ENCODE peak calls at places on chromosomes 13 and 19, in five cellular contexts. I is H9, F is SK-N-SH, H is neural progenitor cell, G is H1. N is an unnamed sample.

GRCh38 chr13:80235559-80236296 is 105.2 kb downstream of the SPRY2 start:
- DNase-seq in H (no peak), I (no peak), G (no peak), F (no peak), N (no peak)

GRCh38 chr13:48437381-48437780 is 24.5 kb upstream of the LPAR6 start:
- DNase-seq in F (no peak), G (no peak), I (no peak), H (no peak), N (no peak)

GRCh38 chr13:110509971-110510786 is 51.3 kb downstream of the RAB20 start:
- DNase-seq in H (no peak), F (no peak), G (no peak), I (no peak), N (no peak)

GRCh38 chr13:28423010-28423409 is 71.9 kb downstream of the FLT1 start:
- DNase-seq in I (no peak), G (no peak), H (no peak), F (no peak), N (no peak)

GRCh38 chr13:94249512-94249911 is 230.0 kb downstream of the DCT start:
- DNase-seq in F (no peak), G (no peak), I (no peak), H (peak), N (peak)

GRCh38 chr13:101749584-101749983 is 297.1 kb downstream of the ITGBL1 start:
- DNase-seq in H (no peak), I (no peak), F (no peak), G (no peak), N (no peak)

GRCh38 chr19:13077233-13077632 is 25.4 kb downstream of the LYL1 start:
- DNase-seq in H (no peak), F (peak), G (no peak), I (no peak), N (no peak)

GRCh38 chr13:20182231-20182846 is 10.4 kb downstream of the GJB2 start:
- DNase-seq in H (peak), I (peak), G (no peak), F (peak), N (peak)

GRCh38 chr19:17266026-17266425 is 1.2 kb upstream of the BABAM1 start:
- DNase-seq in I (no peak), G (no peak), F (no peak), H (no peak), N (no peak)

GRCh38 chr13:95644611-95645052 is at the start of gene DZIP1:
- DNase-seq in H (peak), F (peak), G (no peak), I (peak), N (peak)

GRCh38 chr13:47334173-47334572 is 437.3 kb upstream of the HTR2A start:
- DNase-seq in G (no peak), I (no peak), F (no peak), H (no peak), N (no peak)

GRCh38 chr13:99992912-99993311 is 11.3 kb downstream of the ZIC2 start:
- DNase-seq in I (no peak), F (no peak), G (no peak), H (no peak), N (no peak)

GRCh38 chr19:58338825-58339558 is 12.2 kb downstream of the ZSCAN22 start:
- DNase-seq in F (no peak), I (peak), H (peak), G (peak), N (peak)

GRCh38 chr19:32407004-32407992 is 1.7 kb downstream of the DPY19L3 start:
- DNase-seq in H (no peak), I (no peak), G (no peak), F (peak), N (peak)

GRCh38 chr19:36009220-36009619 is 607 bp upstream of the SYNE4 start:
- DNase-seq in I (peak), G (peak), F (peak), H (peak), N (peak)

GRCh38 chr19:14051980-14052379 is 9.9 kb downstream of the PALM3 start:
- DNase-seq in G (no peak), F (peak), H (no peak), I (no peak), N (no peak)

GRCh38 chr13:50626031-50626643 is 217.4 kb downstream of the DLEU7 start:
- DNase-seq in I (no peak), F (no peak), H (no peak), G (no peak), N (no peak)

GRCh38 chr13:60332682-60333081 is 64.3 kb upstream of the TDRD3 start:
- DNase-seq in F (no peak), G (no peak), H (no peak), I (no peak), N (no peak)

DNA sequence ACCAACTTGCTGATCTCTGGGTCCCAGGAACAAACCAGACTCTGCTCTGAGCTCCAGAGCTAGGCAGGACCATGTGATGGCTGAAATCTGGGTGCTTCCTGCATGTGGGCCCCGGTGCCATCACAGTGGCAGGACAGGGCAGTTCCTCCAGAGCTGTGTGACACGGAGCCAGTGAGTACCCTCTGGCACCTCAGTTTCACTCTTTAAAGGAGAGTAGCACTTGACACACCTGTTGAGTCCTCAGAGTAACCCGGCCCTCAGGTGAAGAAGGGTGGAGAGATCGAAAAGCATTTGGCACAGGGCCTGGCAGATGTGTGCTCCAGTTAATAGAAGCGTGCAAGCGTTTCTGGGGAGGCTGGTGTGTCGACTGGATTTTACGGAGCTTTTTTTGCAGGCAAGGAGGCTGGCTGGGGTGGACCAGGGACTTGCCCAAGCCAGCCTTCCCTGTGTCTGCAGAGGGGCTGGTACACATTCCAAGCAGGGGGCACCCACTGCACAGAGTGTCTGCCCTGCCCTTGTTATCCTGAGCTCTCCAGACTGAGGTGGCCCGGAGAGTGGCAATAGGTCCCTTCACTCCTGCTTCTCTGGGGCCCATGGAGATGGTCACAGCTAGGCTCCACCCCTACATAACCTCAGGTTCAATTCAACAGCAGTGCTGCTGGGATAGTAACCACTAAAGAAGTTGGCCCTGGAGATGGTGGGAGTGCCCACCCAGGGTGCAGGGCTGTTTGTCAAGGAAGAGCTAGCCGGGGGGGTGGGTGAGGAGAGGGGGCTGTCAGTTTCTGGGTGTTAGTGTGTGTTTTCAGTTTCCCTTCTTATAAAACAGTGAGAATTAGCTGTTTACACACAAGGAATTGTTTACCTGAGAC is 8.3 kb downstream of the RPS19 start:
- DNase-seq in H (no peak), G (no peak), F (no peak), I (no peak), N (peak)
- H3K27ac ChIP-seq in H (peak), G (peak), F (no peak), I (no peak), N (no peak)

DNA sequence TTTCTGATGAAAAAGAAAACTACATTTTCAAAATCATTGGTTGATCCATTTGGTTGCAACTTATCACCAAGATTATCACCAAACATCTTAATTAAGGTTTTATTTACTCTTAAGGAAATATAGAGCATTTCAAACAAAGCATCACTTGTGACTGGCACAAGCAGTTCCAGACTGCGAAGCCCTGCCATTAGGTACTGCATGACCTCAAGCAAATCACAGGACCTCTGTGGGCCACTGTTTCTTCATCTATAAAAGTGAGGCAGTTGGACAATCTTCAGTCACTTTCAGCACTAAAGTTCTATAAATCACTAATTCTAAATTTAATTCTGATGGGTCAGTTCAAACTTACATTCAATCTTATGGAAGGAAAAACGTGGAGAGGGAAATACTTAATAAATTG is 2.0 kb downstream of the ELF1 start:
- DNase-seq in H (no peak), I (no peak), F (no peak), G (no peak), N (no peak)
- H3K9ac ChIP-seq in H (no peak), I (no peak), F (no peak), G (no peak), N (peak)

GRCh38 chr19:1365964-1366695 is 17.6 kb upstream of the NDUFS7 start:
- DNase-seq in F (no peak), I (no peak), H (no peak), G (no peak), N (no peak)

GRCh38 chr19:1365306-1365963 is 18.3 kb upstream of the NDUFS7 start:
- DNase-seq in I (no peak), F (no peak), H (no peak), G (no peak), N (no peak)

GRCh38 chr19:1363599-1363998 is 20.1 kb upstream of the NDUFS7 start:
- DNase-seq in G (no peak), F (no peak), H (no peak), I (no peak), N (no peak)

GRCh38 chr19:1362385-1363257 is 21.1 kb upstream of the NDUFS7 start:
- DNase-seq in F (no peak), H (no peak), G (no peak), I (no peak), N (no peak)

GRCh38 chr19:1364070-1364719 is 19.5 kb upstream of the NDUFS7 start:
- DNase-seq in I (no peak), F (no peak), G (no peak), H (no peak), N (no peak)
- TF ChIP-seq CTCF in I (peak), F (peak), G (no peak), H (peak), N (peak)

GRCh38 chr13:45715351-45715750 is 13.2 kb downstream of the CBY2 start:
- DNase-seq in H (no peak), I (no peak), G (no peak), F (no peak), N (no peak)
- H3K27ac ChIP-seq in H (no peak), I (no peak), G (no peak), F (no peak), N (no peak)

GRCh38 chr19:950352-951066 is 24.7 kb downstream of the ARID3A start:
- DNase-seq in G (no peak), I (no peak), H (no peak), F (no peak), N (no peak)
- H3K9ac ChIP-seq in G (no peak), I (no peak), H (no peak), F (no peak), N (no peak)

DNA sequence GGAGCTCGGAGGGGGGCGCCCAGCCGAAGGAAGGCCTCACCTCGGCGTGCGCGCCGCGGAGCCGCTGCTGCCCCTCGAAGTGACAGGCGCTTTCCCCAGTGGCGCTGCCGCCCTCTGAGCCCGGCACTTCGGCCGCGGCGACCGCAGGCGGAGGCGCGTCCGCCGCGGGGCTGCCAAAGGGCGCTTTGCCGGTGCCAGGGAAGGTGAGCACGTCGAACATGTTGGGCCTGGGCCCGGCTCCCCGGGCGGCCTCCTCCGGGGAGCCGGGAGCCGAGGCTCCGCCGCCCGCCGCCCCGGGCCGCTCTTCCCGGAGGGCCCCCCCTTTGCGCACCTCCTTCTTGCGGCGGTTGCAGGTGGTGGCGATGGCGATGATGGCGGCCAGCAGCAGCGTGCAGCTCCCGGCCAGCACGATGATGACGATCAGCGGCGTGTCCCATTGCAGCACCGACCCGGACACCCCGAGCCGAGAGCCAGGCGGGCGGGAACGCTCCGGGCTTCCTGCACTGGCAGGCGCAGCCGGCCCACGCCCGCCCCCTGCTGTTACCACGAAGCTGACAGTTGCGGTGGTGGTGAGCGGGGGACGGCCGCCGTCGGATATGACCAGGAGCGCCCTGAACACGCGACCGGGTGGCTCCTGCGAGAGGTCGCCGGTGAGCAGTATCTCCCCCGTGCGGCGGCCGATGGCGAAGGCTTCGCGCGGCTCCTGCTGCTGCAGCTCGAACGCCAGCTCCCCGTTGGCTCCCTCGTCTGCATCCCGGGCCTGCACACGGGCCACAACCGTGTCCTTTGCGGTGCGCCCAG is 2.5 kb downstream of the PCDH8 start:
- DNase-seq in F (peak), G (peak), I (peak), H (peak), N (peak)
- TF ChIP-seq CTCF in F (peak), G (peak), I (peak), H (peak), N (peak)

GRCh38 chr13:41700790-41701310 is 243.5 kb downstream of the RGCC start:
- DNase-seq in I (no peak), G (no peak), H (no peak), F (peak), N (no peak)
- H3K27ac ChIP-seq in I (no peak), G (no peak), H (no peak), F (peak), N (no peak)

GRCh38 chr19:47713046-47714021 is at the start of gene EHD2:
- DNase-seq in F (peak), H (peak), G (peak), I (peak), N (peak)
- H3K9ac ChIP-seq in F (peak), H (no peak), G (no peak), I (no peak), N (no peak)